ENCODE peak calls at places on chromosomes 6 and 20, in seven cellular contexts. One of them, this sample, is unnamed.

GRCh38 chr20:63167026-63167917 is 48.7 kb downstream of the YTHDF1 start:
- DNase-seq in activated CD8-positive, alpha-beta memory T cell treated with anti-CD3 and anti-CD28 coated beads, Interleukin-2, amount 50 U/mL, for 48 hours: no peak
- DNase-seq in skeletal muscle cell: no peak
- DNase-seq in lower leg skin: no peak
- DNase-seq in stimulated activated effector memory CD8-positive, alpha-beta T cell treated with anti-CD3 and anti-CD28 coated beads, Interleukin-12 subunit alpha, Interleukin-12 subunit beta, amount 100 ng/mL, for 72 hours: no peak
- DNase-seq in hypothalamus: no peak
- DNase-seq in HFFc6: no peak
- DNase-seq in this sample: no peak

GRCh38 chr6:145844933-145845531 is 30.4 kb upstream of the FBXO30 start:
- DNase-seq in activated CD8-positive, alpha-beta memory T cell treated with anti-CD3 and anti-CD28 coated beads, Interleukin-2, amount 50 U/mL, for 48 hours: no peak
- DNase-seq in skeletal muscle cell: no peak
- DNase-seq in lower leg skin: no peak
- DNase-seq in stimulated activated effector memory CD8-positive, alpha-beta T cell treated with anti-CD3 and anti-CD28 coated beads, Interleukin-12 subunit alpha, Interleukin-12 subunit beta, amount 100 ng/mL, for 72 hours: no peak
- DNase-seq in hypothalamus: no peak
- DNase-seq in HFFc6: no peak
- DNase-seq in this sample: no peak

GRCh38 chr20:23156170-23156841 is 70.2 kb upstream of the CD93 start:
- DNase-seq in activated CD8-positive, alpha-beta memory T cell treated with anti-CD3 and anti-CD28 coated beads, Interleukin-2, amount 50 U/mL, for 48 hours: peak; percentile 43
- DNase-seq in skeletal muscle cell: no peak
- DNase-seq in lower leg skin: no peak
- DNase-seq in stimulated activated effector memory CD8-positive, alpha-beta T cell treated with anti-CD3 and anti-CD28 coated beads, Interleukin-12 subunit alpha, Interleukin-12 subunit beta, amount 100 ng/mL, for 72 hours: no peak
- DNase-seq in hypothalamus: no peak
- DNase-seq in HFFc6: peak; percentile 71
- DNase-seq in this sample: no peak

GRCh38 chr6:12395898-12396297 is 105.7 kb downstream of the EDN1 start:
- DNase-seq in activated CD8-positive, alpha-beta memory T cell treated with anti-CD3 and anti-CD28 coated beads, Interleukin-2, amount 50 U/mL, for 48 hours: no peak
- DNase-seq in skeletal muscle cell: no peak
- DNase-seq in lower leg skin: no peak
- DNase-seq in stimulated activated effector memory CD8-positive, alpha-beta T cell treated with anti-CD3 and anti-CD28 coated beads, Interleukin-12 subunit alpha, Interleukin-12 subunit beta, amount 100 ng/mL, for 72 hours: no peak
- DNase-seq in hypothalamus: no peak
- DNase-seq in HFFc6: no peak
- DNase-seq in this sample: no peak

GRCh38 chr6:5481024-5481423 is 219.7 kb downstream of the FARS2 start:
- DNase-seq in activated CD8-positive, alpha-beta memory T cell treated with anti-CD3 and anti-CD28 coated beads, Interleukin-2, amount 50 U/mL, for 48 hours: no peak
- DNase-seq in skeletal muscle cell: no peak
- DNase-seq in lower leg skin: no peak
- DNase-seq in stimulated activated effector memory CD8-positive, alpha-beta T cell treated with anti-CD3 and anti-CD28 coated beads, Interleukin-12 subunit alpha, Interleukin-12 subunit beta, amount 100 ng/mL, for 72 hours: no peak
- DNase-seq in hypothalamus: no peak
- DNase-seq in HFFc6: no peak
- DNase-seq in this sample: no peak

GRCh38 chr6:100283288-100283687 is 181.4 kb downstream of the SIM1 start:
- DNase-seq in activated CD8-positive, alpha-beta memory T cell treated with anti-CD3 and anti-CD28 coated beads, Interleukin-2, amount 50 U/mL, for 48 hours: no peak
- DNase-seq in skeletal muscle cell: peak; percentile 43
- DNase-seq in lower leg skin: no peak
- DNase-seq in stimulated activated effector memory CD8-positive, alpha-beta T cell treated with anti-CD3 and anti-CD28 coated beads, Interleukin-12 subunit alpha, Interleukin-12 subunit beta, amount 100 ng/mL, for 72 hours: no peak
- DNase-seq in hypothalamus: no peak
- DNase-seq in HFFc6: peak; percentile 76
- DNase-seq in this sample: no peak

GRCh38 chr6:73180076-73180717 is 45.1 kb downstream of the KHDC1L start:
- DNase-seq in activated CD8-positive, alpha-beta memory T cell treated with anti-CD3 and anti-CD28 coated beads, Interleukin-2, amount 50 U/mL, for 48 hours: no peak
- DNase-seq in skeletal muscle cell: no peak
- DNase-seq in lower leg skin: no peak
- DNase-seq in stimulated activated effector memory CD8-positive, alpha-beta T cell treated with anti-CD3 and anti-CD28 coated beads, Interleukin-12 subunit alpha, Interleukin-12 subunit beta, amount 100 ng/mL, for 72 hours: no peak
- DNase-seq in hypothalamus: no peak
- DNase-seq in HFFc6: peak; percentile 37
- DNase-seq in this sample: no peak

GRCh38 chr20:39263076-39263475 is 300.9 kb downstream of the DHX35 start:
- DNase-seq in activated CD8-positive, alpha-beta memory T cell treated with anti-CD3 and anti-CD28 coated beads, Interleukin-2, amount 50 U/mL, for 48 hours: no peak
- DNase-seq in skeletal muscle cell: no peak
- DNase-seq in lower leg skin: no peak
- DNase-seq in stimulated activated effector memory CD8-positive, alpha-beta T cell treated with anti-CD3 and anti-CD28 coated beads, Interleukin-12 subunit alpha, Interleukin-12 subunit beta, amount 100 ng/mL, for 72 hours: no peak
- DNase-seq in hypothalamus: no peak
- DNase-seq in HFFc6: no peak
- DNase-seq in this sample: no peak

GRCh38 chr20:14313621-14314020 is 23.8 kb downstream of the FLRT3 start:
- DNase-seq in activated CD8-positive, alpha-beta memory T cell treated with anti-CD3 and anti-CD28 coated beads, Interleukin-2, amount 50 U/mL, for 48 hours: no peak
- DNase-seq in skeletal muscle cell: no peak
- DNase-seq in lower leg skin: no peak
- DNase-seq in stimulated activated effector memory CD8-positive, alpha-beta T cell treated with anti-CD3 and anti-CD28 coated beads, Interleukin-12 subunit alpha, Interleukin-12 subunit beta, amount 100 ng/mL, for 72 hours: no peak
- DNase-seq in hypothalamus: no peak
- DNase-seq in HFFc6: no peak
- DNase-seq in this sample: no peak

GRCh38 chr6:72032056-72032455 is 145.7 kb downstream of the RIMS1 start:
- DNase-seq in activated CD8-positive, alpha-beta memory T cell treated with anti-CD3 and anti-CD28 coated beads, Interleukin-2, amount 50 U/mL, for 48 hours: no peak
- DNase-seq in skeletal muscle cell: no peak
- DNase-seq in lower leg skin: no peak
- DNase-seq in stimulated activated effector memory CD8-positive, alpha-beta T cell treated with anti-CD3 and anti-CD28 coated beads, Interleukin-12 subunit alpha, Interleukin-12 subunit beta, amount 100 ng/mL, for 72 hours: no peak
- DNase-seq in hypothalamus: no peak
- DNase-seq in HFFc6: peak; percentile 32
- DNase-seq in this sample: no peak

GRCh38 chr20:62816879-62817873 is at the start of gene COL9A3:
- DNase-seq in activated CD8-positive, alpha-beta memory T cell treated with anti-CD3 and anti-CD28 coated beads, Interleukin-2, amount 50 U/mL, for 48 hours: no peak
- DNase-seq in skeletal muscle cell: no peak
- DNase-seq in lower leg skin: no peak
- DNase-seq in stimulated activated effector memory CD8-positive, alpha-beta T cell treated with anti-CD3 and anti-CD28 coated beads, Interleukin-12 subunit alpha, Interleukin-12 subunit beta, amount 100 ng/mL, for 72 hours: no peak
- DNase-seq in hypothalamus: peak; percentile 26
- DNase-seq in HFFc6: no peak
- DNase-seq in this sample: no peak

GRCh38 chr6:100167585-100167984 is 173.6 kb upstream of the MCHR2 start:
- DNase-seq in activated CD8-positive, alpha-beta memory T cell treated with anti-CD3 and anti-CD28 coated beads, Interleukin-2, amount 50 U/mL, for 48 hours: no peak
- DNase-seq in skeletal muscle cell: no peak
- DNase-seq in lower leg skin: no peak
- DNase-seq in stimulated activated effector memory CD8-positive, alpha-beta T cell treated with anti-CD3 and anti-CD28 coated beads, Interleukin-12 subunit alpha, Interleukin-12 subunit beta, amount 100 ng/mL, for 72 hours: no peak
- DNase-seq in hypothalamus: no peak
- DNase-seq in HFFc6: no peak
- DNase-seq in this sample: no peak

GRCh38 chr20:10524034-10524476 is 89.0 kb downstream of the SLX4IP start:
- DNase-seq in activated CD8-positive, alpha-beta memory T cell treated with anti-CD3 and anti-CD28 coated beads, Interleukin-2, amount 50 U/mL, for 48 hours: no peak
- DNase-seq in skeletal muscle cell: peak; percentile 68
- DNase-seq in lower leg skin: peak; percentile 91
- DNase-seq in stimulated activated effector memory CD8-positive, alpha-beta T cell treated with anti-CD3 and anti-CD28 coated beads, Interleukin-12 subunit alpha, Interleukin-12 subunit beta, amount 100 ng/mL, for 72 hours: no peak
- DNase-seq in hypothalamus: peak; percentile 34
- DNase-seq in HFFc6: no peak
- DNase-seq in this sample: peak; percentile 77

GRCh38 chr6:150764638-150765456 is 100.7 kb upstream of the MTHFD1L start:
- DNase-seq in activated CD8-positive, alpha-beta memory T cell treated with anti-CD3 and anti-CD28 coated beads, Interleukin-2, amount 50 U/mL, for 48 hours: no peak
- DNase-seq in skeletal muscle cell: no peak
- DNase-seq in lower leg skin: no peak
- DNase-seq in stimulated activated effector memory CD8-positive, alpha-beta T cell treated with anti-CD3 and anti-CD28 coated beads, Interleukin-12 subunit alpha, Interleukin-12 subunit beta, amount 100 ng/mL, for 72 hours: no peak
- DNase-seq in hypothalamus: no peak
- DNase-seq in HFFc6: no peak
- DNase-seq in this sample: no peak

GRCh38 chr6:4280721-4281120 is 145.3 kb upstream of the ECI2 start:
- DNase-seq in activated CD8-positive, alpha-beta memory T cell treated with anti-CD3 and anti-CD28 coated beads, Interleukin-2, amount 50 U/mL, for 48 hours: no peak
- DNase-seq in skeletal muscle cell: peak; percentile 51
- DNase-seq in lower leg skin: no peak
- DNase-seq in stimulated activated effector memory CD8-positive, alpha-beta T cell treated with anti-CD3 and anti-CD28 coated beads, Interleukin-12 subunit alpha, Interleukin-12 subunit beta, amount 100 ng/mL, for 72 hours: no peak
- DNase-seq in hypothalamus: no peak
- DNase-seq in HFFc6: peak; percentile 91
- DNase-seq in this sample: no peak

GRCh38 chr6:155645328-155645727 is 189.7 kb upstream of the NOX3 start:
- DNase-seq in activated CD8-positive, alpha-beta memory T cell treated with anti-CD3 and anti-CD28 coated beads, Interleukin-2, amount 50 U/mL, for 48 hours: no peak
- DNase-seq in skeletal muscle cell: no peak
- DNase-seq in lower leg skin: no peak
- DNase-seq in stimulated activated effector memory CD8-positive, alpha-beta T cell treated with anti-CD3 and anti-CD28 coated beads, Interleukin-12 subunit alpha, Interleukin-12 subunit beta, amount 100 ng/mL, for 72 hours: no peak
- DNase-seq in hypothalamus: no peak
- DNase-seq in HFFc6: peak; percentile 46
- DNase-seq in this sample: no peak

GRCh38 chr20:23212482-23212881 is 126.4 kb upstream of the CD93 start:
- DNase-seq in activated CD8-positive, alpha-beta memory T cell treated with anti-CD3 and anti-CD28 coated beads, Interleukin-2, amount 50 U/mL, for 48 hours: no peak
- DNase-seq in skeletal muscle cell: no peak
- DNase-seq in lower leg skin: peak; percentile 37
- DNase-seq in stimulated activated effector memory CD8-positive, alpha-beta T cell treated with anti-CD3 and anti-CD28 coated beads, Interleukin-12 subunit alpha, Interleukin-12 subunit beta, amount 100 ng/mL, for 72 hours: peak; percentile 6
- DNase-seq in hypothalamus: no peak
- DNase-seq in HFFc6: no peak
- DNase-seq in this sample: no peak

This sample was measured in cardiac septum.